ENCODE peak calls at places on chromosome 16, in nine cellular contexts. F, R, E, S, N, D, O, J and X are unnamed samples. For H3K36me3, the result is how much of the 10 kb centered on the place peaks cover.

GRCh38 chr16:83402969-83403368 is 404.8 kb upstream of the HSBP1 start:
- DNase-seq in F (no peak), R (no peak), E (no peak), S (peak), N (no peak), D (no peak), O (no peak), J (peak), X (no peak)

GRCh38 chr16:28865722-28866453 is 2.2 kb downstream of the SH2B1 start:
- DNase-seq in F (no peak), R (no peak), E (no peak), S (no peak), N (no peak), D (no peak), O (no peak), J (no peak), X (no peak)

GRCh38 chr16:23182206-23182674 is 305 bp upstream of the SCNN1G start:
- DNase-seq in F (peak), R (peak), E (peak), S (peak), N (peak), D (peak), O (peak), J (peak), X (peak)

GRCh38 chr16:72317378-72317777 is 145.4 kb upstream of the PMFBP1 start:
- DNase-seq in F (no peak), R (no peak), E (no peak), S (peak), N (no peak), D (no peak), O (no peak), J (no peak), X (no peak)

GRCh38 chr16:52016387-52016786 is 530.6 kb downstream of the TOX3 start:
- DNase-seq in F (no peak), R (no peak), E (no peak), S (no peak), N (no peak), D (no peak), O (no peak), J (no peak), X (no peak)

GRCh38 chr16:75660726-75661302 is 13.2 kb downstream of the TERF2IP start:
- DNase-seq in F (no peak), R (no peak), E (no peak), S (no peak), N (no peak), D (no peak), O (no peak), J (no peak), X (no peak)

GRCh38 chr16:67393111-67393789 is at the start of gene TPPP3:
- DNase-seq in F (peak), R (peak), E (peak), S (peak), N (peak), D (no peak), O (peak), J (peak), X (peak)

GRCh38 chr16:74724820-74725549 is 24.3 kb upstream of the MLKL start:
- DNase-seq in F (no peak), R (no peak), E (no peak), S (peak), N (no peak), D (no peak), O (peak), J (no peak), X (no peak)

GRCh38 chr16:23280483-23280967 is 21.6 kb upstream of the SCNN1B start:
- DNase-seq in F (no peak), R (no peak), E (no peak), S (peak), N (no peak), D (no peak), O (no peak), J (no peak), X (no peak)

GRCh38 chr16:67170168-67170947 is at the start of gene NOL3:
- DNase-seq in F (peak), R (peak), E (peak), S (peak), N (peak), D (peak), O (peak), J (peak), X (peak)

GRCh38 chr16:86604436-86605220 is 26.3 kb downstream of the FOXL1 start:
- DNase-seq in F (no peak), R (no peak), E (no peak), S (no peak), N (no peak), D (no peak), O (no peak), J (no peak), X (no peak)

GRCh38 chr16:60485877-60486489 is 1550.3 kb downstream of the CDH8 start:
- DNase-seq in F (no peak), R (no peak), E (no peak), S (no peak), N (no peak), D (no peak), O (no peak), J (no peak), X (no peak)

GRCh38 chr16:66240565-66240964 is 125.9 kb upstream of the CDH5 start:
- DNase-seq in F (no peak), R (no peak), E (no peak), S (peak), N (no peak), D (no peak), O (no peak), J (no peak), X (no peak)

GRCh38 chr16:85888405-85889331 is 10.3 kb upstream of the IRF8 start:
- DNase-seq in F (no peak), R (no peak), E (no peak), S (peak), N (no peak), D (peak), O (no peak), J (no peak), X (no peak)

GRCh38 chr16:68324780-68325357 is 14.1 kb downstream of the PRMT7 start:
- DNase-seq in F (no peak), R (no peak), E (no peak), S (no peak), N (peak), D (no peak), O (no peak), J (no peak), X (no peak)

GRCh38 chr16:48318630-48319029 is 66.6 kb downstream of the SIAH1 start:
- DNase-seq in F (no peak), R (no peak), E (no peak), S (peak), N (no peak), D (no peak), O (no peak), J (peak), X (no peak)

GRCh38 chr16:9337262-9338032 is 246.0 kb downstream of the HAPSTR1 start:
- DNase-seq in F (no peak), R (no peak), E (no peak), S (no peak), N (no peak), D (no peak), O (no peak), J (no peak), X (no peak)

GRCh38 chr16:50367777-50368409 is 895 bp downstream of the BRD7 start:
- DNase-seq in F (no peak), R (no peak), E (no peak), S (no peak), N (no peak), D (no peak), O (no peak), J (peak), X (no peak)

GRCh38 chr16:85626191-85626951 is 13.2 kb downstream of the GSE1 start:
- DNase-seq in F (peak), R (no peak), E (no peak), S (no peak), N (no peak), D (no peak), O (no peak), J (peak), X (peak)

GRCh38 chr16:9836118-9836736 is 346.0 kb downstream of the GRIN2A start:
- DNase-seq in F (peak), R (no peak), E (no peak), S (peak), N (no peak), D (no peak), O (peak), J (peak), X (no peak)

GRCh38 chr16:73503093-73503492 is 455.2 kb upstream of the ZFHX3 start:
- DNase-seq in F (no peak), R (no peak), E (no peak), S (no peak), N (no peak), D (no peak), O (no peak), J (no peak), X (no peak)

GRCh38 chr16:56506941-56507340 is 12.9 kb downstream of the BBS2 start:
- DNase-seq in F (no peak), R (no peak), E (no peak), S (peak), N (no peak), D (no peak), O (no peak), J (no peak), X (no peak)

GRCh38 chr16:57912529-57913260 is 58.2 kb downstream of the CNGB1 start:
- DNase-seq in F (no peak), R (no peak), E (no peak), S (no peak), N (no peak), D (no peak), O (no peak), J (no peak), X (no peak)

GRCh38 chr16:51549836-51550235 is 398.8 kb upstream of the SALL1 start:
- DNase-seq in F (no peak), R (no peak), E (no peak), S (peak), N (no peak), D (no peak), O (no peak), J (no peak), X (no peak)

GRCh38 chr16:89188064-89188441 is 12.3 kb downstream of the SLC22A31 start:
- DNase-seq in F (peak), R (peak), E (no peak), S (no peak), N (no peak), D (peak), O (no peak), J (no peak), X (no peak)

GRCh38 chr16:80324371-80324770 is 216.4 kb upstream of the DYNLRB2 start:
- DNase-seq in F (peak), R (no peak), E (no peak), S (no peak), N (no peak), D (no peak), O (no peak), J (peak), X (no peak)

GRCh38 chr16:52456368-52456767 is 90.6 kb downstream of the TOX3 start:
- DNase-seq in F (peak), R (no peak), E (no peak), S (peak), N (no peak), D (no peak), O (no peak), J (no peak), X (no peak)

GRCh38 chr16:2912330-2913199 is 834 bp downstream of the FLYWCH1 start:
- DNase-seq in F (peak), R (no peak), E (peak), S (peak), N (peak), D (no peak), O (peak), J (peak), X (no peak)

GRCh38 chr16:24873028-24873427 is 27.3 kb downstream of the SLC5A11 start:
- DNase-seq in F (no peak), R (no peak), E (no peak), S (no peak), N (no peak), D (no peak), O (no peak), J (no peak), X (no peak)

GRCh38 chr16:56301391-56301850 is 110.1 kb downstream of the GNAO1 start:
- DNase-seq in F (no peak), R (no peak), E (no peak), S (peak), N (no peak), D (no peak), O (no peak), J (no peak), X (no peak)

GRCh38 chr16:15457390-15457789 is 23.0 kb downstream of the BMERB1 start:
- DNase-seq in F (no peak), R (no peak), E (no peak), S (no peak), N (no peak), D (no peak), O (no peak), J (no peak), X (no peak)

GRCh38 chr16:15461376-15461775 is 27.0 kb downstream of the BMERB1 start:
- DNase-seq in F (no peak), R (no peak), E (no peak), S (peak), N (no peak), D (no peak), O (no peak), J (no peak), X (no peak)

GRCh38 chr16:15452456-15452855 is 18.1 kb downstream of the BMERB1 start:
- DNase-seq in F (no peak), R (no peak), E (no peak), S (no peak), N (no peak), D (no peak), O (no peak), J (no peak), X (no peak)

GRCh38 chr16:15460601-15461000 is 26.2 kb downstream of the BMERB1 start:
- DNase-seq in F (no peak), R (no peak), E (no peak), S (no peak), N (no peak), D (no peak), O (no peak), J (no peak), X (no peak)

DNA sequence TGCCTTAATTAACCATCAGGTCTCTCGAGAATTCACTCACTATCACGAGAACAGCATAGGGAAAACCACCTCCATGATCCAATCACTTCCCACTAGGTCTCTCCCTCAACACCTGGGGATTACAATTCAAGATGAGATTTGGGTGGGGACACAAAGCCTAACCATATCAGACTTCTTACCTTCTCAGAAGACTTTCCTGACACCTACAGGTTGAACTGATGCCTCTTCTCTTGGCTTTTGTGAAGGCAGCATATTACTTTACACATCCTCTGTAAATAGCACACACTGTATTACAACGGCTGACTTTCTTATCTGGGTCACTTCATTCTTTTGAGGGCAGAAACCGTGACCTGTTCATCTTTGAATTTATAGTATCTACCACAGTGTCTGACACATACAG is 23.6 kb downstream of the BMERB1 start:
- DNase-seq in F (no peak), R (no peak), E (no peak), S (no peak), N (no peak), D (no peak), O (no peak), J (no peak), X (no peak)
- TF ChIP-seq CTCF in F (no peak), R (no peak), E (no peak), S (no peak), N (peak), D (no peak), O (no peak), J (no peak), X (peak)

GRCh38 chr16:10870808-10871156 is 6.2 kb upstream of the CIITA start:
- DNase-seq in F (no peak), R (no peak), E (no peak), S (no peak), N (no peak), D (no peak), O (no peak), J (no peak), X (no peak)

GRCh38 chr16:10868089-10868488 is 8.9 kb upstream of the CIITA start:
- DNase-seq in F (no peak), R (no peak), E (peak), S (no peak), N (no peak), D (no peak), O (no peak), J (no peak), X (no peak)

GRCh38 chr16:10868562-10869469 is 8.2 kb upstream of the CIITA start:
- DNase-seq in F (no peak), R (peak), E (peak), S (no peak), N (peak), D (peak), O (no peak), J (no peak), X (no peak)

GRCh38 chr16:10870137-10870776 is 6.7 kb upstream of the CIITA start:
- DNase-seq in F (no peak), R (no peak), E (no peak), S (no peak), N (no peak), D (peak), O (no peak), J (no peak), X (no peak)

GRCh38 chr16:10871157-10871991 is 5.6 kb upstream of the CIITA start:
- DNase-seq in F (no peak), R (no peak), E (peak), S (peak), N (no peak), D (peak), O (no peak), J (no peak), X (peak)
- H3K4me3 ChIP-seq in F (no peak), R (no peak), E (no peak), S (no peak), N (no peak), D (no peak), O (no peak), J (no peak), X (no peak)

GRCh38 chr16:11696266-11697012 is 28.2 kb downstream of the SNN start:
- DNase-seq in F (no peak), R (no peak), E (no peak), S (no peak), N (no peak), D (no peak), O (no peak), J (no peak), X (no peak)
- H3K36me3 ChIP-seq in F (under half), R (half or more), E (half or more), S (under half), N (under half), D (half or more), O (under half), J (under half), X (half or more)

GRCh38 chr16:12314786-12315185 is 338.3 kb downstream of the SNX29 start:
- DNase-seq in F (no peak), R (no peak), E (no peak), S (peak), N (no peak), D (no peak), O (no peak), J (no peak), X (no peak)

GRCh38 chr16:12308060-12308459 is 331.5 kb downstream of the SNX29 start:
- DNase-seq in F (no peak), R (no peak), E (no peak), S (no peak), N (no peak), D (no peak), O (no peak), J (no peak), X (no peak)

GRCh38 chr16:12311887-12312286 is 335.4 kb downstream of the SNX29 start:
- DNase-seq in F (no peak), R (no peak), E (no peak), S (no peak), N (no peak), D (no peak), O (no peak), J (peak), X (no peak)

GRCh38 chr16:12313902-12314621 is 337.5 kb downstream of the SNX29 start:
- DNase-seq in F (no peak), R (no peak), E (no peak), S (no peak), N (no peak), D (no peak), O (no peak), J (no peak), X (no peak)

DNA sequence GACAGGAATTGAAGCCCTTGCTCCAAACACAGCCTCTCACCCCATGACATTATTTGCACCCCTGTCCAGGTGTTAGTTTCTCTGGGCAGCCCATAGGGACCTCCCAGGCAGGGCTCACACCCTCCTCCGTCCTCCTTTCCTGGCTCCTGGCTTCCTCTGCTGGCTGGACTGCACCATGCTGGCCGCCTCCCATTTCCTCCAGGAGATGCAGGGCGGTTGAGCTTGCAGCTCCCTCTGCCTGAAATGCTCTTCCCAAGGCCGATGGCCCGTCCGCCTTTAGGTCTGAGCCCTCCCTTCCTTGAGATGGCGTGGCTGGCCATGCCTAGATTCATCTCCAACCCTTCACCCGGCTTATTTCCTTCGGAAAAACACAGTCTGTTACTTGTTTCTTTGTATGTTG is 334.8 kb downstream of the SNX29 start:
- DNase-seq in F (peak), R (peak), E (no peak), S (no peak), N (no peak), D (no peak), O (no peak), J (peak), X (peak)
- TF ChIP-seq CTCF in F (no peak), R (peak), E (peak), S (no peak), N (no peak), D (no peak), O (no peak), J (no peak), X (peak)

DNA sequence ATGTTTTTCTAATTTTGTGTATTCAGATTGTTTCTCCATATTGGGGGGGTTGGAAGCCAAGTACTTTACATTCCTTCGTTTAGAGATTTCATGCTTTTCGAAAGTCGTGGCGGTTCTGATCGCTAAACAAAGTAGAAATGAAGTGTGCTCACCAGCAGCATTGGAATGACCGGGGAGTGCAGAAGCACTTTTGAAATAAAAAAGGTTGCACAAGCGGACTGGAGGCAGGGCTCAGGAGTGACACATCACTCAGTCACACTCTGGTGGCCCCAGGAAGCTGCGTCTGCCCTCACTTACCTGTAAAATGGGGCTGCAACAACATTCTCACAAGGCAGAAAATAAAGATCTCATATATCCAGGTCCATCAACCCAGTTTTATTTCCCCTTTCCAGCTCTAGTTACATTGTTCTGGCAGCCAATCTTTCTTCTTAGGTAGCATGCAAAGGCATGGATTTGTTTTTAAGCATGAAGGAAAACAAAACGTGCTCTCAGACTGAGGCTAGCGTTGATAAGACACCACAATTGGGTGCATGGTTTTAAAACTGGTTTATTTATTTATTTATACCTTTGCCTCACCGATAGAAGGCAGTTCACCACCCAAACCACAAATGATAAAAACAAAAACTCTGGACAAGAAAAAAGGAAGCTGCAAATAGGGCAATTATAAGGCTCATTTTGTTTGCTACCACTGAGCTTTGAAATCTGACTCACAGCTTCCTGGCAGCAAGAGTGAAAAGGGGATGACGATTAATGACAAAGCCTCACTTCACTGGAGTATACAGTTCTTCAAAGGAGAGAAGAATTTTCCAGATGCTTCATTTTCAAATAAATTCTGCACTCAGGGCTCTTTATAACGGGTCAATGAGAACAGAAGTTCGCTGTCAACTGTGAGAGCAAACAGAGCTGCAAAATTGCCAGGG is 278.6 kb upstream of the IRX5 start:
- DNase-seq in F (peak), R (no peak), E (no peak), S (peak), N (no peak), D (no peak), O (no peak), J (peak), X (no peak)
- H3K4me3 ChIP-seq in F (peak), R (no peak), E (no peak), S (no peak), N (no peak), D (no peak), O (no peak), J (peak), X (no peak)